ENCODE peak calls at places on chromosome 5, in six cellular contexts. T, U, X, O, R and P are unnamed samples. For H3K36me3, the result is how much of the 10 kb centered on the place peaks cover.

GRCh38 chr5:68222824-68223354 is 7.3 kb downstream of the PIK3R1 start:
- DNase-seq in R (no peak), U (no peak), T (no peak), X (no peak), O (no peak), P (no peak)

GRCh38 chr5:149485655-149486615 is 65.3 kb downstream of the CSNK1A1 start:
- DNase-seq in X (no peak), O (no peak), U (no peak), R (peak), T (peak), P (no peak)

GRCh38 chr5:149996186-149996890 is 4.1 kb downstream of the TIGD6 start:
- DNase-seq in R (no peak), X (no peak), O (no peak), U (no peak), T (no peak), P (no peak)

GRCh38 chr5:95731571-95732554 is 727 bp downstream of the RHOBTB3 start:
- DNase-seq in O (peak), T (peak), X (peak), U (no peak), R (peak), P (peak)

GRCh38 chr5:126970517-126971017 is 59.8 kb downstream of the MARCHF3 start:
- DNase-seq in R (peak), O (no peak), T (no peak), U (no peak), X (no peak), P (no peak)

GRCh38 chr5:142944140-142944539 is 174.0 kb downstream of the ARHGAP26 start:
- DNase-seq in R (no peak), U (no peak), X (no peak), O (no peak), T (no peak), P (no peak)

GRCh38 chr5:67235399-67236110 is 39.0 kb upstream of the CD180 start:
- DNase-seq in T (no peak), U (no peak), O (no peak), X (no peak), R (no peak), P (no peak)

GRCh38 chr5:61409568-61409967 is 77.5 kb downstream of the ZSWIM6 start:
- DNase-seq in X (no peak), R (peak), U (no peak), T (no peak), O (no peak), P (no peak)

GRCh38 chr5:177094224-177095087 is 7.7 kb downstream of the FGFR4 start:
- DNase-seq in X (peak), R (no peak), O (no peak), T (no peak), U (no peak), P (no peak)

GRCh38 chr5:80917596-80917995 is 42.6 kb upstream of the RASGRF2 start:
- DNase-seq in U (no peak), O (no peak), X (no peak), R (no peak), T (peak), P (peak)

GRCh38 chr5:14063117-14063516 is 80.0 kb upstream of the TRIO start:
- DNase-seq in U (no peak), R (no peak), O (no peak), X (no peak), T (no peak), P (no peak)

GRCh38 chr5:35129921-35130485 is 82.3 kb upstream of the AGXT2 start:
- DNase-seq in X (no peak), O (peak), T (no peak), R (no peak), U (no peak), P (no peak)

GRCh38 chr5:136005371-136005770 is 23.4 kb upstream of the TGFBI start:
- DNase-seq in T (no peak), X (no peak), R (no peak), U (no peak), O (no peak), P (no peak)

GRCh38 chr5:181200816-181201215 is 4.2 kb downstream of the TRIM7 start:
- DNase-seq in X (peak), T (no peak), R (no peak), U (peak), O (no peak), P (no peak)

GRCh38 chr5:181198106-181198685 is 6.8 kb downstream of the TRIM7 start:
- DNase-seq in O (no peak), X (no peak), U (no peak), T (no peak), R (no peak), P (no peak)

GRCh38 chr5:181197326-181197951 is 7.6 kb downstream of the TRIM7 start:
- DNase-seq in X (no peak), U (no peak), T (no peak), R (no peak), O (no peak), P (no peak)

GRCh38 chr5:181198905-181199519 is 6.0 kb downstream of the TRIM7 start:
- DNase-seq in U (no peak), T (no peak), X (no peak), R (no peak), O (no peak), P (peak)

DNA sequence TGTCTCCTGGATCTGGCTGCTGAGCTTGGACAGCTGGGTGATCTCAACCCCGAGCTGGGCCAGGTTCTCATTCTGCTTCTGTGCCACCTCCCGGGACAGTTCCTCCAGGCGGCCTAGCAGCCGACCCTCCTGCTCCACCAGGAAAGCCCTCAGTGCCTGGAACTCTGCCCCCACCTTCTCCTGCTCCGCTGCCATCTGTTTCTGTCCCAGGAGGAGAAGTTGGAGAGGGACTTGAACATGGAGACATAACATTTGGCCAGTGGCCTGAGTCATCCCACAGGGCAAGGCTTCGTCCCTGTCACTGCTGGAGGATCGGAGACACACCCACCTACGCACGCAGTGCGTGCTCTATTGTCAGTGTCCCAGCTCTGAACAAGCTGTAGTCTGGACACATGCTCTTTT is 5.1 kb downstream of the TRIM7 start:
- DNase-seq in R (no peak), O (no peak), U (no peak), X (peak), T (no peak), P (no peak)
- H3K36me3 ChIP-seq in R (under half), O (under half), U (under half), X (under half), T (under half), P (under half)

GRCh38 chr5:32127759-32128158 is 46.4 kb downstream of the GOLPH3 start:
- DNase-seq in X (no peak), R (peak), O (no peak), T (no peak), U (no peak), P (no peak)
- H3K36me3 ChIP-seq in X (under half), R (under half), O (under half), T (under half), U (under half), P (under half)

GRCh38 chr5:31651241-31651640 is 12.3 kb downstream of the PDZD2 start:
- DNase-seq in R (no peak), U (no peak), X (no peak), T (no peak), O (no peak), P (no peak)

GRCh38 chr5:31645420-31646081 is 6.6 kb downstream of the PDZD2 start:
- DNase-seq in O (no peak), R (no peak), U (no peak), T (no peak), X (peak), P (no peak)

GRCh38 chr5:31648326-31648725 is 9.4 kb downstream of the PDZD2 start:
- DNase-seq in X (no peak), U (no peak), O (no peak), R (no peak), T (no peak), P (no peak)
- H3K36me3 ChIP-seq in X (under half), U (under half), O (under half), R (under half), T (under half), P (under half)

GRCh38 chr5:167305591-167306213 is 985.7 kb upstream of the WWC1 start:
- DNase-seq in U (no peak), X (no peak), T (no peak), R (no peak), O (no peak), P (no peak)

GRCh38 chr5:167307042-167307441 is 984.4 kb upstream of the WWC1 start:
- DNase-seq in T (no peak), R (no peak), U (no peak), O (no peak), X (no peak), P (no peak)

GRCh38 chr5:167315762-167316161 is 975.7 kb upstream of the WWC1 start:
- DNase-seq in O (no peak), T (no peak), U (no peak), X (no peak), R (no peak), P (no peak)

GRCh38 chr5:167311340-167311739 is 980.1 kb upstream of the WWC1 start:
- DNase-seq in R (no peak), U (no peak), T (no peak), X (no peak), O (no peak), P (no peak)
- H3K36me3 ChIP-seq in R (under half), U (under half), T (under half), X (under half), O (under half), P (under half)

GRCh38 chr5:55356896-55357295 is 49.1 kb downstream of the MTREX start:
- DNase-seq in X (no peak), O (no peak), U (no peak), T (no peak), R (no peak), P (no peak)
- H3K36me3 ChIP-seq in X (under half), O (under half), U (under half), T (under half), R (half or more), P (under half)

DNA sequence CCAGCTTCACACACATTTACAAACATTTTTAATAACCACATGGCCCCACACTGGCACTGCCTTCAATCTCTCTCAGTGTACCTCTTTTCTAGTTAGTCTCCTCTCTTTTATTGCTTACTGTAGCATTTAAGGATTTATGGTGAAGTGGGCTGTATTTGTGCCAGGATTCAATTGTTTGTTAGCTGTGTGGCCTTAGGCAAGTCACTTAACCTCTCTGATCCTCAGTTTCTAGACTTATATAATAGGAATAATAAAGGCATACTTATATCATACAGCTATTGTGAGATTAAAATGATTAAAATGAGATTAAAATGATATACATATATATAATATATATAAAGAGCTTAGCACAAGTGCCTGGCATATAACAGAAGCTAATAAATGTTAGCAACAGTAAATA is 6.4 kb downstream of the SH3RF2 start:
- DNase-seq in U (no peak), R (no peak), X (no peak), T (no peak), O (no peak), P (no peak)
- H3K36me3 ChIP-seq in U (under half), R (under half), X (under half), T (under half), O (under half), P (under half)

DNA sequence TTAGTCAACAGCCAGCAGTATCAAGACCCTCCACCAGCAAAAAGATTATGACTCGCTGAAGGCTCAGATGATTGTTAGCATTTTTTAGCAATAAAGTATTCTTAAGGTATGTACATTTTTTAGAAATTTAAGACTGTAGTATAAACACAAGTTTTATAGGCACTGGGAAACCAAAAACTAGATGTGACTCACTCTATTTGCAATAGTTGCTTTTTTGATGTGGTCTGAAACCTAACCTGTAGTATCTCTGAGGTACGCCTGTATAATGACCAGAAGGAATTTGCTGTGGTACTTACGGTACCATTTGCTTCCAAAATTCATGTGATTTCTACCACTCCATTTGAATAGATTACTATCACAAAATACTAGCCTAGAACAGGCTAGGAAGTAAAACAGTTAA is 60.8 kb downstream of the WDR41 start:
- DNase-seq in U (no peak), O (no peak), X (no peak), T (no peak), R (no peak), P (no peak)
- H3K36me3 ChIP-seq in U (under half), O (under half), X (under half), T (under half), R (under half), P (under half)

GRCh38 chr5:6476313-6476661 is 27.6 kb downstream of the UBE2QL1 start:
- DNase-seq in U (peak), R (no peak), X (no peak), O (no peak), T (no peak), P (no peak)
- H3K36me3 ChIP-seq in U (under half), R (under half), X (under half), O (under half), T (under half), P (under half)

GRCh38 chr5:57780959-57781325 is 298.3 kb upstream of the ACTBL2 start:
- DNase-seq in R (no peak), X (no peak), U (no peak), T (no peak), O (no peak), P (no peak)
- H3K36me3 ChIP-seq in R (under half), X (under half), U (under half), T (under half), O (under half), P (under half)

GRCh38 chr5:178225174-178225573 is 7.4 kb downstream of the PHYKPL start:
- DNase-seq in R (no peak), X (no peak), T (no peak), O (peak), U (no peak), P (no peak)
- H3K36me3 ChIP-seq in R (under half), X (under half), T (under half), O (under half), U (under half), P (under half)